ENCODE peak calls at places on chromosomes 1 and 21, in four cellular contexts. One of them, this sample, is unnamed.

GRCh38 chr1:215472723-215473122 is 94.4 kb upstream of the KCTD3 start:
- DNase-seq in HFF-Myc: no peak
- DNase-seq in astrocyte of the cerebellum: no peak
- DNase-seq in posterior cingulate gyrus: no peak
- DNase-seq in this sample: no peak

GRCh38 chr1:116971965-116972675 is 29.4 kb upstream of the CD101 start:
- DNase-seq in posterior cingulate gyrus: no peak
- DNase-seq in HFF-Myc: no peak
- DNase-seq in astrocyte of the cerebellum: no peak
- DNase-seq in this sample: no peak

GRCh38 chr21:39263372-39263771 is 50.1 kb downstream of the BRWD1 start:
- DNase-seq in HFF-Myc: no peak
- DNase-seq in astrocyte of the cerebellum: no peak
- DNase-seq in posterior cingulate gyrus: no peak
- DNase-seq in this sample: peak; percentile 2

GRCh38 chr1:28297826-28298225 is 31.0 kb upstream of the MED18 start:
- DNase-seq in HFF-Myc: no peak
- DNase-seq in posterior cingulate gyrus: no peak
- DNase-seq in astrocyte of the cerebellum: no peak
- DNase-seq in this sample: no peak

GRCh38 chr1:47659141-47659540 is 221.3 kb downstream of the FOXD2 start:
- DNase-seq in posterior cingulate gyrus: no peak
- DNase-seq in astrocyte of the cerebellum: no peak
- DNase-seq in HFF-Myc: no peak
- DNase-seq in this sample: no peak

GRCh38 chr1:16204634-16205332 is 7.7 kb downstream of the ARHGEF19 start:
- DNase-seq in astrocyte of the cerebellum: no peak
- DNase-seq in HFF-Myc: no peak
- DNase-seq in posterior cingulate gyrus: no peak
- DNase-seq in this sample: no peak

GRCh38 chr1:28058168-28058567 is 30.2 kb downstream of the EYA3 start:
- DNase-seq in astrocyte of the cerebellum: no peak
- DNase-seq in HFF-Myc: no peak
- DNase-seq in posterior cingulate gyrus: no peak
- DNase-seq in this sample: no peak

GRCh38 chr1:178942285-178943218 is 71.7 kb upstream of the ANGPTL1 start:
- DNase-seq in HFF-Myc: no peak
- DNase-seq in posterior cingulate gyrus: no peak
- DNase-seq in astrocyte of the cerebellum: no peak
- DNase-seq in this sample: no peak

GRCh38 chr1:156062189-156062588 is 1.2 kb downstream of the RAB25 start:
- DNase-seq in astrocyte of the cerebellum: no peak
- DNase-seq in HFF-Myc: no peak
- DNase-seq in posterior cingulate gyrus: no peak
- DNase-seq in this sample: no peak

GRCh38 chr21:44958471-44959191 is 18.8 kb downstream of the SLX9 start:
- DNase-seq in posterior cingulate gyrus: no peak
- DNase-seq in HFF-Myc: no peak
- DNase-seq in astrocyte of the cerebellum: peak; percentile 79
- DNase-seq in this sample: peak; percentile 55

GRCh38 chr21:45852886-45853400 is 128.6 kb upstream of the COL6A1 start:
- DNase-seq in astrocyte of the cerebellum: no peak
- DNase-seq in HFF-Myc: no peak
- DNase-seq in posterior cingulate gyrus: no peak
- DNase-seq in this sample: no peak

GRCh38 chr21:44571844-44572782 is 1.4 kb upstream of the KRTAP10-4 start:
- DNase-seq in HFF-Myc: no peak
- DNase-seq in astrocyte of the cerebellum: no peak
- DNase-seq in posterior cingulate gyrus: no peak
- DNase-seq in this sample: no peak

GRCh38 chr1:230543085-230543484 is 99.2 kb upstream of the COG2 start:
- DNase-seq in posterior cingulate gyrus: no peak
- DNase-seq in HFF-Myc: no peak
- DNase-seq in astrocyte of the cerebellum: no peak
- DNase-seq in this sample: no peak

This sample was measured in GM04504.